ENCODE peak calls at places on chromosomes 11 and 22, in eight cellular contexts. X is WTC11; C is activated T-helper 9 cell treated with anti-CD3 and anti-CD28 coated beads, Interleukin-2, amount 50 U/mL, for 16 hours; L is K562; F is CD8-positive, alpha-beta memory T cell; Y is choroid plexus epithelial cell; H is RCC 7860; E is tibial artery. M is an unnamed sample.

GRCh38 chr22:44372611-44373010 is 59.9 kb upstream of the SHISAL1 start:
- DNase-seq in X (peak; percentile 1), C (no peak), L (no peak), F (no peak), Y (no peak), H (no peak), E (no peak), M (no peak)

GRCh38 chr11:69401715-69402114 is 79.7 kb upstream of the LINC01488 start:
- DNase-seq in X (no peak), C (no peak), L (no peak), F (no peak), Y (no peak), H (no peak), E (no peak), M (no peak)

GRCh38 chr22:40058265-40058664 is 63.5 kb downstream of the FAM83F start:
- DNase-seq in X (no peak), C (no peak), L (no peak), F (no peak), Y (no peak), H (no peak), E (no peak), M (no peak)

GRCh38 chr22:40661661-40662060 is 17.6 kb upstream of the MCHR1 start:
- DNase-seq in X (no peak), C (no peak), L (no peak), F (no peak), Y (no peak), H (no peak), E (no peak), M (no peak)

GRCh38 chr11:134466035-134466908 is 54.2 kb upstream of the B3GAT1 start:
- DNase-seq in X (peak; percentile 47), C (no peak), L (no peak), F (no peak), Y (no peak), H (no peak), E (no peak), M (no peak)

GRCh38 chr11:126426820-126427749 is 71.6 kb downstream of the ST3GAL4 start:
- DNase-seq in X (no peak), C (no peak), L (no peak), F (no peak), Y (no peak), H (no peak), E (no peak), M (no peak)

GRCh38 chr11:125263268-125263790 is 98.8 kb downstream of the PKNOX2 start:
- DNase-seq in X (peak; percentile 88), C (no peak), L (no peak), F (no peak), Y (peak; percentile 100), H (no peak), E (peak; percentile 28), M (no peak)

GRCh38 chr11:975824-976223 is 50.2 kb downstream of the AP2A2 start:
- DNase-seq in X (peak; percentile 72), C (no peak), L (peak; percentile 56), F (no peak), Y (peak; percentile 66), H (no peak), E (no peak), M (no peak)

GRCh38 chr11:26297179-26297970 is 34.6 kb upstream of the ANO3 start:
- DNase-seq in X (no peak), C (no peak), L (peak; percentile 8), F (no peak), Y (peak; percentile 90), H (peak; percentile 20), E (no peak), M (no peak)

GRCh38 chr11:69133251-69133650 is 22.5 kb upstream of the SMIM38 start:
- DNase-seq in X (no peak), C (no peak), L (no peak), F (no peak), Y (no peak), H (no peak), E (no peak), M (no peak)

GRCh38 chr22:38258895-38259294 is 13.9 kb downstream of the TMEM184B start:
- DNase-seq in X (no peak), C (no peak), L (no peak), F (no peak), Y (peak; percentile 68), H (no peak), E (no peak), M (no peak)

GRCh38 chr11:134245434-134245833 is 7.7 kb downstream of the THYN1 start:
- DNase-seq in X (no peak), C (no peak), L (no peak), F (no peak), Y (no peak), H (no peak), E (no peak), M (no peak)

GRCh38 chr22:42947211-42947990 is 67.5 kb downstream of the PACSIN2 start:
- DNase-seq in X (no peak), C (no peak), L (no peak), F (no peak), Y (peak; percentile 59), H (peak; percentile 57), E (no peak), M (no peak)

GRCh38 chr11:64865286-64866172 is 12.9 kb downstream of the EHD1 start:
- DNase-seq in X (no peak), C (no peak), L (no peak), F (no peak), Y (peak; percentile 76), H (no peak), E (no peak), M (no peak)

GRCh38 chr11:60485987-60486386 is 6.6 kb upstream of the MS4A12 start:
- DNase-seq in X (peak; percentile 57), C (no peak), L (peak; percentile 64), F (no peak), Y (no peak), H (peak; percentile 14), E (no peak), M (no peak)

GRCh38 chr11:125621995-125622394 is 3.0 kb upstream of the CHEK1 start:
- DNase-seq in X (no peak), C (no peak), L (no peak), F (no peak), Y (peak; percentile 52), H (peak; percentile 24), E (no peak), M (no peak)

GRCh38 chr11:36280531-36280930 is 8.7 kb downstream of the COMMD9 start:
- DNase-seq in X (no peak), C (no peak), L (no peak), F (no peak), Y (no peak), H (no peak), E (no peak), M (no peak)

GRCh38 chr11:33389635-33390034 is 132.5 kb downstream of the HIPK3 start:
- DNase-seq in X (no peak), C (no peak), L (no peak), F (no peak), Y (no peak), H (no peak), E (no peak), M (no peak)

GRCh38 chr11:2304156-2305139 is 2.6 kb downstream of the TSPAN32 start:
- DNase-seq in X (no peak), C (no peak), L (no peak), F (no peak), Y (no peak), H (no peak), E (no peak), M (no peak)

GRCh38 chr22:40436460-40437431 is 66.4 kb downstream of the SGSM3 start:
- DNase-seq in X (no peak), C (no peak), L (peak; percentile 64), F (no peak), Y (peak; percentile 81), H (peak; percentile 43), E (no peak), M (no peak)

GRCh38 chr22:17903564-17904295 is 120.6 kb downstream of the MICAL3 start:
- DNase-seq in X (peak; percentile 31), C (no peak), L (no peak), F (no peak), Y (no peak), H (no peak), E (no peak), M (no peak)

GRCh38 chr11:23021287-23021863 is 161.1 kb upstream of the CCDC179 start:
- DNase-seq in X (peak; percentile 35), C (no peak), L (peak; percentile 36), F (no peak), Y (peak; percentile 66), H (no peak), E (no peak), M (no peak)

GRCh38 chr11:124633355-124633754 is 10.7 kb downstream of the TBRG1 start:
- DNase-seq in X (no peak), C (no peak), L (peak; percentile 39), F (no peak), Y (peak; percentile 64), H (no peak), E (no peak), M (no peak)

GRCh38 chr11:105245781-105246315 is 106.3 kb upstream of the CARD18 start:
- DNase-seq in X (no peak), C (no peak), L (no peak), F (no peak), Y (no peak), H (no peak), E (no peak), M (no peak)

GRCh38 chr11:19597194-19597593 is 115.4 kb upstream of the NAV2 start:
- DNase-seq in X (no peak), C (no peak), L (no peak), F (no peak), Y (peak; percentile 44), H (peak; percentile 69), E (no peak), M (no peak)

GRCh38 chr11:303359-303758 is 4.0 kb upstream of the IFITM5 start:
- DNase-seq in X (no peak), C (no peak), L (no peak), F (no peak), Y (no peak), H (no peak), E (no peak), M (no peak)